ENCODE peak calls at places on chromosomes 16 and 17, in eight cellular contexts. One of them, this sample, is unnamed.

GRCh38 chr17:42908872-42909700 is 8.5 kb downstream of the G6PC1 start:
- DNase-seq in skeletal muscle cell: no peak
- DNase-seq in CD8-positive, alpha-beta memory T cell: no peak
- DNase-seq in NCI-H2081: no peak
- DNase-seq in left ventricle myocardium superior: no peak
- DNase-seq in AG08395: no peak
- DNase-seq in NCI-H460: no peak
- DNase-seq in stimulated activated CD4-positive, alpha-beta T cell treated with anti-CD3 and anti-CD28 coated beads, Interleukin-4, amount 100 ng/mL, for 4 hours: no peak
- DNase-seq in this sample: no peak

GRCh38 chr16:81551821-81552304 is 107.3 kb downstream of the CMIP start:
- DNase-seq in skeletal muscle cell: no peak
- DNase-seq in CD8-positive, alpha-beta memory T cell: no peak
- DNase-seq in NCI-H2081: no peak
- DNase-seq in left ventricle myocardium superior: no peak
- DNase-seq in AG08395: no peak
- DNase-seq in NCI-H460: no peak
- DNase-seq in stimulated activated CD4-positive, alpha-beta T cell treated with anti-CD3 and anti-CD28 coated beads, Interleukin-4, amount 100 ng/mL, for 4 hours: no peak
- DNase-seq in this sample: peak; percentile 83

GRCh38 chr16:85465328-85466307 is 147.5 kb upstream of the GSE1 start:
- DNase-seq in skeletal muscle cell: peak; percentile 58
- DNase-seq in CD8-positive, alpha-beta memory T cell: no peak
- DNase-seq in NCI-H2081: no peak
- DNase-seq in left ventricle myocardium superior: peak; percentile 94
- DNase-seq in AG08395: peak; percentile 85
- DNase-seq in NCI-H460: no peak
- DNase-seq in stimulated activated CD4-positive, alpha-beta T cell treated with anti-CD3 and anti-CD28 coated beads, Interleukin-4, amount 100 ng/mL, for 4 hours: no peak
- DNase-seq in this sample: peak; percentile 27

GRCh38 chr17:5595831-5596230 is 11.5 kb upstream of the NLRP1 start:
- DNase-seq in skeletal muscle cell: no peak
- DNase-seq in CD8-positive, alpha-beta memory T cell: no peak
- DNase-seq in NCI-H2081: no peak
- DNase-seq in left ventricle myocardium superior: no peak
- DNase-seq in AG08395: no peak
- DNase-seq in NCI-H460: no peak
- DNase-seq in stimulated activated CD4-positive, alpha-beta T cell treated with anti-CD3 and anti-CD28 coated beads, Interleukin-4, amount 100 ng/mL, for 4 hours: no peak
- DNase-seq in this sample: no peak

GRCh38 chr17:57089391-57089790 is 4.3 kb downstream of the AKAP1 start:
- DNase-seq in skeletal muscle cell: no peak
- DNase-seq in CD8-positive, alpha-beta memory T cell: no peak
- DNase-seq in NCI-H2081: no peak
- DNase-seq in left ventricle myocardium superior: no peak
- DNase-seq in AG08395: no peak
- DNase-seq in NCI-H460: no peak
- DNase-seq in stimulated activated CD4-positive, alpha-beta T cell treated with anti-CD3 and anti-CD28 coated beads, Interleukin-4, amount 100 ng/mL, for 4 hours: no peak
- DNase-seq in this sample: no peak

GRCh38 chr16:28012031-28012445 is 51.5 kb downstream of the GSG1L start:
- DNase-seq in skeletal muscle cell: peak; percentile 60
- DNase-seq in CD8-positive, alpha-beta memory T cell: no peak
- DNase-seq in NCI-H2081: no peak
- DNase-seq in left ventricle myocardium superior: no peak
- DNase-seq in AG08395: no peak
- DNase-seq in NCI-H460: no peak
- DNase-seq in stimulated activated CD4-positive, alpha-beta T cell treated with anti-CD3 and anti-CD28 coated beads, Interleukin-4, amount 100 ng/mL, for 4 hours: no peak
- DNase-seq in this sample: peak; percentile 8

GRCh38 chr17:41009936-41010335 is 1.0 kb upstream of the KRTAP3-1 start:
- DNase-seq in skeletal muscle cell: no peak
- DNase-seq in CD8-positive, alpha-beta memory T cell: no peak
- DNase-seq in NCI-H2081: no peak
- DNase-seq in left ventricle myocardium superior: no peak
- DNase-seq in AG08395: no peak
- DNase-seq in NCI-H460: no peak
- DNase-seq in stimulated activated CD4-positive, alpha-beta T cell treated with anti-CD3 and anti-CD28 coated beads, Interleukin-4, amount 100 ng/mL, for 4 hours: no peak
- DNase-seq in this sample: no peak

GRCh38 chr16:31087971-31088370 is 772 bp downstream of the PRSS53 start:
- DNase-seq in skeletal muscle cell: no peak
- DNase-seq in CD8-positive, alpha-beta memory T cell: no peak
- DNase-seq in NCI-H2081: no peak
- DNase-seq in left ventricle myocardium superior: no peak
- DNase-seq in AG08395: no peak
- DNase-seq in NCI-H460: no peak
- DNase-seq in stimulated activated CD4-positive, alpha-beta T cell treated with anti-CD3 and anti-CD28 coated beads, Interleukin-4, amount 100 ng/mL, for 4 hours: no peak
- DNase-seq in this sample: no peak

GRCh38 chr16:2585651-2586081 is 47.8 kb downstream of the PDPK1 start:
- DNase-seq in skeletal muscle cell: no peak
- DNase-seq in CD8-positive, alpha-beta memory T cell: no peak
- DNase-seq in NCI-H2081: no peak
- DNase-seq in left ventricle myocardium superior: peak; percentile 34
- DNase-seq in AG08395: no peak
- DNase-seq in NCI-H460: no peak
- DNase-seq in stimulated activated CD4-positive, alpha-beta T cell treated with anti-CD3 and anti-CD28 coated beads, Interleukin-4, amount 100 ng/mL, for 4 hours: no peak
- DNase-seq in this sample: no peak

GRCh38 chr16:13829712-13830304 is 90.1 kb upstream of the ERCC4 start:
- DNase-seq in skeletal muscle cell: no peak
- DNase-seq in CD8-positive, alpha-beta memory T cell: no peak
- DNase-seq in NCI-H2081: no peak
- DNase-seq in left ventricle myocardium superior: no peak
- DNase-seq in AG08395: no peak
- DNase-seq in NCI-H460: no peak
- DNase-seq in stimulated activated CD4-positive, alpha-beta T cell treated with anti-CD3 and anti-CD28 coated beads, Interleukin-4, amount 100 ng/mL, for 4 hours: no peak
- DNase-seq in this sample: no peak

GRCh38 chr16:63005356-63005755 is 969.1 kb upstream of the CDH8 start:
- DNase-seq in skeletal muscle cell: no peak
- DNase-seq in CD8-positive, alpha-beta memory T cell: no peak
- DNase-seq in NCI-H2081: peak; percentile 20
- DNase-seq in left ventricle myocardium superior: no peak
- DNase-seq in AG08395: no peak
- DNase-seq in NCI-H460: no peak
- DNase-seq in stimulated activated CD4-positive, alpha-beta T cell treated with anti-CD3 and anti-CD28 coated beads, Interleukin-4, amount 100 ng/mL, for 4 hours: no peak
- DNase-seq in this sample: no peak

GRCh38 chr17:78051186-78051972 is 77.2 kb downstream of the TMC6 start:
- DNase-seq in skeletal muscle cell: no peak
- DNase-seq in CD8-positive, alpha-beta memory T cell: no peak
- DNase-seq in NCI-H2081: no peak
- DNase-seq in left ventricle myocardium superior: no peak
- DNase-seq in AG08395: no peak
- DNase-seq in NCI-H460: no peak
- DNase-seq in stimulated activated CD4-positive, alpha-beta T cell treated with anti-CD3 and anti-CD28 coated beads, Interleukin-4, amount 100 ng/mL, for 4 hours: no peak
- DNase-seq in this sample: no peak

GRCh38 chr16:72482695-72483094 is 310.7 kb upstream of the PMFBP1 start:
- DNase-seq in skeletal muscle cell: no peak
- DNase-seq in CD8-positive, alpha-beta memory T cell: no peak
- DNase-seq in NCI-H2081: no peak
- DNase-seq in left ventricle myocardium superior: no peak
- DNase-seq in AG08395: no peak
- DNase-seq in NCI-H460: no peak
- DNase-seq in stimulated activated CD4-positive, alpha-beta T cell treated with anti-CD3 and anti-CD28 coated beads, Interleukin-4, amount 100 ng/mL, for 4 hours: no peak
- DNase-seq in this sample: no peak

GRCh38 chr17:29789186-29790170 is 140.6 kb downstream of the SSH2 start:
- DNase-seq in skeletal muscle cell: no peak
- DNase-seq in CD8-positive, alpha-beta memory T cell: no peak
- DNase-seq in NCI-H2081: no peak
- DNase-seq in left ventricle myocardium superior: no peak
- DNase-seq in AG08395: no peak
- DNase-seq in NCI-H460: no peak
- DNase-seq in stimulated activated CD4-positive, alpha-beta T cell treated with anti-CD3 and anti-CD28 coated beads, Interleukin-4, amount 100 ng/mL, for 4 hours: no peak
- DNase-seq in this sample: peak; percentile 85

GRCh38 chr17:34575182-34575581 is 4.2 kb upstream of the TMEM132E start:
- DNase-seq in skeletal muscle cell: no peak
- DNase-seq in CD8-positive, alpha-beta memory T cell: no peak
- DNase-seq in NCI-H2081: no peak
- DNase-seq in left ventricle myocardium superior: no peak
- DNase-seq in AG08395: no peak
- DNase-seq in NCI-H460: no peak
- DNase-seq in stimulated activated CD4-positive, alpha-beta T cell treated with anti-CD3 and anti-CD28 coated beads, Interleukin-4, amount 100 ng/mL, for 4 hours: no peak
- DNase-seq in this sample: no peak

This sample was measured in cardiac muscle cell.